ENCODE peak calls at places on chromosomes 2 and 18, in seven cellular contexts. X is small intestine, W is MV-4-11, N is AG08395, F is AG09319, V is EL, R is GM12865. Z is an unnamed sample.

GRCh38 chr2:168773719-168774521 is 28.5 kb upstream of the NOSTRIN start:
- DNase-seq in X (peak), N (peak), F (peak), R (peak), W (peak), V (peak), Z (peak)

GRCh38 chr18:10381516-10381915 is 72.9 kb upstream of the APCDD1 start:
- DNase-seq in V (peak), X (no peak), N (no peak), F (no peak), W (no peak), R (no peak), Z (no peak)

GRCh38 chr2:116810071-116810470 is 1004.4 kb upstream of the DDX18 start:
- DNase-seq in F (no peak), R (no peak), W (no peak), V (no peak), N (no peak), X (peak), Z (no peak)

GRCh38 chr2:219149667-219150066 is 10.9 kb downstream of the NHEJ1 start:
- DNase-seq in N (no peak), F (no peak), R (no peak), W (no peak), X (no peak), V (no peak), Z (no peak)

GRCh38 chr2:105455488-105455991 is 56.7 kb upstream of the FHL2 start:
- DNase-seq in F (peak), X (peak), W (no peak), R (no peak), N (peak), V (peak), Z (peak)

GRCh38 chr18:24837065-24837464 is 376.6 kb downstream of the HRH4 start:
- DNase-seq in N (peak), X (no peak), V (peak), R (no peak), F (peak), W (no peak), Z (peak)

GRCh38 chr2:104523921-104524320 is 330.0 kb upstream of the POU3F3 start:
- DNase-seq in F (no peak), V (no peak), N (no peak), W (no peak), X (no peak), R (no peak), Z (no peak)

GRCh38 chr2:37350034-37350433 is 5.6 kb downstream of the QPCT start:
- DNase-seq in F (no peak), V (no peak), X (peak), W (peak), N (no peak), R (peak), Z (peak)

GRCh38 chr2:42979416-42979869 is 187.1 kb upstream of the HAAO start:
- DNase-seq in V (no peak), F (no peak), N (no peak), W (no peak), X (peak), R (no peak), Z (peak)

GRCh38 chr2:28370355-28370754 is 22.3 kb upstream of the FOSL2 start:
- DNase-seq in F (no peak), X (peak), W (peak), N (no peak), V (peak), R (no peak), Z (no peak)

GRCh38 chr2:218743072-218743471 is 32.4 kb downstream of the TTLL4 start:
- DNase-seq in F (no peak), R (peak), X (no peak), N (no peak), V (no peak), W (peak), Z (no peak)

GRCh38 chr2:241309684-241310117 is 5.8 kb downstream of the HDLBP start:
- DNase-seq in R (peak), V (peak), X (peak), W (peak), N (peak), F (no peak), Z (no peak)

GRCh38 chr2:109655287-109655686 is 41.1 kb downstream of the SOWAHC start:
- DNase-seq in R (no peak), F (no peak), N (no peak), X (no peak), W (no peak), V (peak), Z (no peak)

GRCh38 chr2:106316937-106317336 is 122.8 kb upstream of the UXS1 start:
- DNase-seq in N (no peak), X (no peak), V (no peak), R (no peak), W (no peak), F (no peak), Z (no peak)

GRCh38 chr2:150230004-150230403 is 257.5 kb downstream of the RND3 start:
- DNase-seq in V (no peak), R (no peak), F (no peak), W (no peak), N (no peak), X (no peak), Z (no peak)

GRCh38 chr2:6893876-6894482 is 16.4 kb downstream of the RSAD2 start:
- DNase-seq in R (no peak), F (no peak), V (no peak), X (no peak), W (no peak), N (no peak), Z (no peak)

GRCh38 chr18:59839931-59840685 is 59.7 kb upstream of the PMAIP1 start:
- DNase-seq in N (no peak), V (no peak), R (no peak), W (no peak), F (no peak), X (no peak), Z (no peak)

GRCh38 chr2:196365132-196365531 is 193.8 kb upstream of the STK17B start:
- DNase-seq in R (no peak), W (no peak), F (no peak), X (no peak), V (no peak), N (no peak), Z (no peak)

GRCh38 chr18:32200766-32201165 is 10.9 kb downstream of the MEP1B start:
- DNase-seq in V (no peak), N (no peak), F (no peak), R (no peak), X (peak), W (no peak), Z (peak)

GRCh38 chr2:219532378-219532649 is 11.3 kb downstream of the CHPF start:
- DNase-seq in R (no peak), N (no peak), W (no peak), F (no peak), V (no peak), X (no peak), Z (no peak)

GRCh38 chr2:24863636-24864035 is 56.4 kb downstream of the ADCY3 start:
- DNase-seq in X (no peak), R (no peak), F (no peak), W (no peak), V (no peak), N (peak), Z (no peak)

GRCh38 chr18:48136544-48137353 is 206.3 kb upstream of the SMAD2 start:
- DNase-seq in V (no peak), R (no peak), X (peak), F (no peak), N (no peak), W (no peak), Z (peak)

GRCh38 chr18:13563390-13563805 is 163.0 kb downstream of the FAM210A start:
- DNase-seq in X (no peak), W (peak), R (peak), N (no peak), V (no peak), F (no peak), Z (no peak)

GRCh38 chr2:11681722-11682589 is 12.0 kb upstream of the NTSR2 start:
- DNase-seq in N (peak), W (peak), F (no peak), R (peak), X (peak), V (no peak), Z (peak)

GRCh38 chr2:234474654-234475053 is 22.2 kb downstream of the ARL4C start:
- DNase-seq in W (no peak), V (no peak), X (no peak), N (no peak), F (no peak), R (no peak), Z (no peak)

GRCh38 chr18:11368020-11368419 is 218.7 kb upstream of the PIEZO2 start:
- DNase-seq in X (no peak), V (peak), F (no peak), N (no peak), R (peak), W (peak), Z (no peak)

GRCh38 chr2:114089636-114090325 is 199.9 kb downstream of the ACTR3 start:
- DNase-seq in X (no peak), V (peak), W (no peak), N (peak), R (no peak), F (no peak), Z (no peak)

GRCh38 chr2:143717053-143717452 is 587.8 kb downstream of the ARHGAP15 start:
- DNase-seq in V (peak), X (no peak), F (no peak), R (no peak), W (no peak), N (peak), Z (no peak)

GRCh38 chr2:127526940-127527804 is 883 bp upstream of the IWS1 start:
- DNase-seq in F (no peak), V (no peak), W (no peak), R (no peak), N (no peak), X (peak), Z (peak)

GRCh38 chr2:157480182-157480961 is 36.5 kb upstream of the CYTIP start:
- DNase-seq in F (peak), X (peak), W (peak), V (peak), R (peak), N (peak), Z (no peak)

GRCh38 chr18:57845468-57846103 is 42.5 kb upstream of the ATP8B1 start:
- DNase-seq in F (no peak), V (no peak), X (no peak), R (no peak), W (no peak), N (no peak), Z (no peak)

GRCh38 chr2:143807677-143808076 is 678.5 kb downstream of the ARHGAP15 start:
- DNase-seq in N (no peak), W (peak), X (no peak), F (no peak), V (no peak), R (no peak), Z (no peak)

GRCh38 chr2:237879058-237879430 is 19.6 kb downstream of the RAMP1 start:
- DNase-seq in W (no peak), N (no peak), R (no peak), X (no peak), V (peak), F (no peak), Z (no peak)

GRCh38 chr2:44392338-44392943 is 30.7 kb downstream of the CAMKMT start:
- DNase-seq in V (peak), F (no peak), N (peak), R (peak), X (peak), W (no peak), Z (peak)

GRCh38 chr2:88724643-88725332 is 33.3 kb downstream of the RPIA start:
- DNase-seq in W (no peak), X (peak), F (no peak), V (no peak), R (no peak), N (no peak), Z (peak)

GRCh38 chr2:159265171-159265576 is 21.3 kb downstream of the WDSUB1 start:
- DNase-seq in V (peak), N (no peak), F (no peak), W (no peak), R (no peak), X (no peak), Z (no peak)

GRCh38 chr18:79385749-79386341 is 9.9 kb upstream of the NFATC1 start:
- DNase-seq in N (no peak), W (no peak), R (no peak), V (no peak), X (no peak), F (no peak), Z (no peak)

GRCh38 chr2:54041135-54041534 is 70.3 kb upstream of the PSME4 start:
- DNase-seq in N (no peak), W (no peak), V (no peak), X (no peak), F (no peak), R (no peak), Z (no peak)

GRCh38 chr2:121803503-121803902 is 48.1 kb downstream of the TSN start:
- DNase-seq in V (no peak), F (no peak), R (no peak), W (no peak), X (no peak), N (no peak), Z (no peak)